ENCODE peak calls at places on chromosomes 12 and 14, in four cellular contexts. R, L, A and Q are unnamed samples.

GRCh38 chr12:51357374-51358047 is 11.0 kb upstream of the CELA1 start:
- DNase-seq in R (no peak), A (no peak), L (no peak), Q (no peak)

GRCh38 chr14:52913271-52913670 is 37.6 kb downstream of the FERMT2 start:
- DNase-seq in R (no peak), A (peak; percentile 51), L (peak; percentile 25), Q (peak; percentile 40)

GRCh38 chr14:67265131-67265530 is 23.9 kb downstream of the PALS1 start:
- DNase-seq in R (no peak), A (peak; percentile 49), L (peak; percentile 42), Q (peak; percentile 63)

GRCh38 chr14:52706286-52706685 is 714 bp upstream of the PSMC6 start:
- DNase-seq in R (no peak), A (peak; percentile 10), L (no peak), Q (no peak)

GRCh38 chr12:114355389-114356088 is 50.4 kb downstream of the TBX5 start:
- DNase-seq in L (no peak), R (no peak), A (no peak), Q (no peak)

GRCh38 chr14:85564841-85565527 is 35.0 kb downstream of the FLRT2 start:
- DNase-seq in R (no peak), L (no peak), A (peak; percentile 41), Q (peak; percentile 33)

GRCh38 chr12:10305411-10305810 is 2.3 kb upstream of the KLRD1 start:
- DNase-seq in R (no peak), L (no peak), A (no peak), Q (no peak)

GRCh38 chr12:58841058-58841798 is 79.1 kb downstream of the LRIG3 start:
- DNase-seq in A (no peak), R (no peak), L (no peak), Q (no peak)

GRCh38 chr12:26341481-26341880 is 146.1 kb downstream of the SSPN start:
- DNase-seq in L (no peak), A (no peak), R (no peak), Q (no peak)

GRCh38 chr14:53011053-53011462 is 60.2 kb upstream of the FERMT2 start:
- DNase-seq in L (peak; percentile 92), R (peak; percentile 81), A (peak; percentile 99), Q (peak; percentile 99)

GRCh38 chr12:90305379-90305778 is 596.7 kb upstream of the ATP2B1 start:
- DNase-seq in A (no peak), L (no peak), R (no peak), Q (no peak)

GRCh38 chr12:66678640-66679268 is at the start of gene GRIP1:
- DNase-seq in A (no peak), L (no peak), R (no peak), Q (no peak)
- H3K4me3 ChIP-seq in A (no peak within 1 kb of the TSS), L (peak within 1 kb of the TSS; percentile 59), R (no peak within 1 kb of the TSS), Q (no peak within 1 kb of the TSS)

DNA sequence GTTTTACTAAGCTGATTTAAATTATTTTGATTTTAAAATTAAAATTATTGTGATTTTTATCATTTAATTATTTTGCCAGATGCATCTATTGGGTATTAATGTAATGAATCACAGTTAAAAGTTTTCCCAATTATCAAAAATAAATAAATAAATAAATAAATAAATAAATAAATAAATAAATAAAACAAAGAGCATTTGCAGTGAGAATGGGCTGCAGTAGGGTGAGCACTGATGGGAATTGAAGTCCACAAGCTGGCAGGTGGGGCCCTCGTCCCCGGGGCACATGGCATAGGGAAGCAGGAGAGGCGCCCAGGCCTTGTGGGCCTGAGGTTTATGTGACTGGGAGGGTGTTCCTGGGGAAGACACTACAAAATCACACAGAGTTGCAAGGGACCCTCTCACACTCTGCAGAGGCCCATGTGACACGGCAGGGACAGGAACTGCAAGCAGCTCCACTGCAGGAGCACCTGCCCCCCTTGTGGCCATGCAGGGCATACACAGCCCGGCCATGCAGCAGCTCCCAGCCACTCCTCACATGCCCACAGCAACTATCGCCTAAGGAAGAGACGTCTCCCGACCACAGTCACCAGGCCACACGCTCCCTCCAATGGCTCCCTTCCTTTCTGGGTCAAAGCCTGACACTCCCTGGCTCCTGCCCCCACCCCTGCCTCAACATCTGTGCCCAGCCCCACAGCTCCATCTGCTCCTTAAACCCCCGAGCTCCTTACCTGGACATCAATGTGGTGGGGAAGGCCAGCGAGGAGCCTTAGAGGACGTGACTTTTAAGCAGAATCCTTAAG is 256.3 kb upstream of the SFSWAP start:
- DNase-seq in A (no peak), R (no peak), L (no peak), Q (no peak)
- H3K4me3 ChIP-seq in A (no peak overlapping the region), R (no peak overlapping the region), L (no peak overlapping the region), Q (no peak overlapping the region)

GRCh38 chr14:88025350-88025749 is 20.4 kb downstream of the GPR65 start:
- DNase-seq in A (no peak), L (no peak), R (no peak), Q (no peak)
- H3K4me3 ChIP-seq in A (no peak overlapping the region), L (no peak overlapping the region), R (no peak overlapping the region), Q (no peak overlapping the region)

GRCh38 chr14:32932921-32933622 is 5.6 kb upstream of the NPAS3 start:
- DNase-seq in A (no peak), L (no peak), R (peak; percentile 21), Q (no peak)
- H3K4me3 ChIP-seq in A (no peak overlapping the region), L (peak overlapping the region; percentile 80), R (peak overlapping the region; percentile 33), Q (no peak overlapping the region)

GRCh38 chr12:47396902-47397663 is 308.7 kb downstream of the RPAP3 start:
- DNase-seq in L (no peak), R (no peak), A (no peak), Q (no peak)
- H3K4me3 ChIP-seq in L (no peak overlapping the region), R (no peak overlapping the region), A (no peak overlapping the region), Q (no peak overlapping the region)